ENCODE peak calls at places on chromosomes 11 and 22, in four cellular contexts. One of them, this sample, is unnamed.

GRCh38 chr11:78851883-78852586 is 277.4 kb upstream of the NARS2 start:
- DNase-seq in CD4-positive, alpha-beta memory T cell: no peak
- DNase-seq in H7: no peak
- DNase-seq in fibroblast of pulmonary artery: no peak
- DNase-seq in this sample: no peak

GRCh38 chr11:90867416-90867815 is 644.6 kb upstream of the CHORDC1 start:
- DNase-seq in H7: no peak
- DNase-seq in fibroblast of pulmonary artery: no peak
- DNase-seq in CD4-positive, alpha-beta memory T cell: no peak
- DNase-seq in this sample: no peak

GRCh38 chr22:17258015-17258827 is 39.0 kb upstream of the ADA2 start:
- DNase-seq in fibroblast of pulmonary artery: peak
- DNase-seq in CD4-positive, alpha-beta memory T cell: peak
- DNase-seq in H7: peak
- DNase-seq in this sample: peak

GRCh38 chr11:112172362-112172994 is 2.8 kb upstream of the BCO2 start:
- DNase-seq in fibroblast of pulmonary artery: no peak
- DNase-seq in H7: no peak
- DNase-seq in CD4-positive, alpha-beta memory T cell: no peak
- DNase-seq in this sample: no peak

GRCh38 chr11:30230714-30231113 is at the start of gene FSHB:
- DNase-seq in H7: no peak
- DNase-seq in fibroblast of pulmonary artery: no peak
- DNase-seq in CD4-positive, alpha-beta memory T cell: no peak
- DNase-seq in this sample: no peak

GRCh38 chr11:76701701-76702100 is 31.2 kb upstream of the LRRC32 start:
- DNase-seq in CD4-positive, alpha-beta memory T cell: no peak
- DNase-seq in H7: no peak
- DNase-seq in fibroblast of pulmonary artery: peak
- DNase-seq in this sample: no peak

GRCh38 chr11:83056204-83056603 is 15.5 kb downstream of the RAB30 start:
- DNase-seq in fibroblast of pulmonary artery: no peak
- DNase-seq in H7: no peak
- DNase-seq in CD4-positive, alpha-beta memory T cell: no peak
- DNase-seq in this sample: no peak

GRCh38 chr22:45657701-45658100 is 13.9 kb upstream of the ATXN10 start:
- DNase-seq in fibroblast of pulmonary artery: no peak
- DNase-seq in CD4-positive, alpha-beta memory T cell: no peak
- DNase-seq in H7: no peak
- DNase-seq in this sample: no peak

GRCh38 chr11:130092661-130093060 is 23.0 kb downstream of the APLP2 start:
- DNase-seq in H7: no peak
- DNase-seq in fibroblast of pulmonary artery: no peak
- DNase-seq in CD4-positive, alpha-beta memory T cell: no peak
- DNase-seq in this sample: no peak

GRCh38 chr22:24426859-24427499 is 420 bp upstream of the ADORA2A start:
- DNase-seq in H7: no peak
- DNase-seq in CD4-positive, alpha-beta memory T cell: no peak
- DNase-seq in fibroblast of pulmonary artery: no peak
- DNase-seq in this sample: no peak

GRCh38 chr11:41842673-41843072 is 383.2 kb upstream of the LRRC4C start:
- DNase-seq in fibroblast of pulmonary artery: no peak
- DNase-seq in H7: no peak
- DNase-seq in CD4-positive, alpha-beta memory T cell: no peak
- DNase-seq in this sample: no peak

GRCh38 chr22:42887523-42888507 is 30.7 kb upstream of the ARFGAP3 start:
- DNase-seq in H7: no peak
- DNase-seq in fibroblast of pulmonary artery: no peak
- DNase-seq in CD4-positive, alpha-beta memory T cell: no peak
- DNase-seq in this sample: no peak

GRCh38 chr11:62514151-62514550 is 32.5 kb downstream of the AHNAK start:
- DNase-seq in CD4-positive, alpha-beta memory T cell: no peak
- DNase-seq in fibroblast of pulmonary artery: no peak
- DNase-seq in H7: no peak
- DNase-seq in this sample: no peak

GRCh38 chr11:94557992-94558391 is 9.2 kb upstream of the PIWIL4 start:
- DNase-seq in fibroblast of pulmonary artery: no peak
- DNase-seq in H7: no peak
- DNase-seq in CD4-positive, alpha-beta memory T cell: no peak
- DNase-seq in this sample: no peak

GRCh38 chr22:28674121-28674563 is 5.5 kb downstream of the TTC28 start:
- DNase-seq in fibroblast of pulmonary artery: peak
- DNase-seq in CD4-positive, alpha-beta memory T cell: peak
- DNase-seq in H7: no peak
- DNase-seq in this sample: no peak

GRCh38 chr11:111522426-111522825 is 7.8 kb downstream of the HOATZ start:
- DNase-seq in H7: no peak
- DNase-seq in CD4-positive, alpha-beta memory T cell: no peak
- DNase-seq in fibroblast of pulmonary artery: no peak
- DNase-seq in this sample: no peak

GRCh38 chr22:45105281-45105700 is 58.4 kb upstream of the NUP50 start:
- DNase-seq in fibroblast of pulmonary artery: no peak
- DNase-seq in CD4-positive, alpha-beta memory T cell: no peak
- DNase-seq in H7: no peak
- DNase-seq in this sample: no peak

GRCh38 chr11:44729718-44730117 is 3.0 kb downstream of the TSPAN18 start:
- DNase-seq in CD4-positive, alpha-beta memory T cell: no peak
- DNase-seq in H7: no peak
- DNase-seq in fibroblast of pulmonary artery: no peak
- DNase-seq in this sample: no peak